ENCODE peak calls at places on chromosomes 16 and 17, in six cellular contexts. One of them, this sample, is unnamed.

GRCh38 chr16:72072514-72073342 is 9.7 kb downstream of the HPR start:
- DNase-seq in A549: no peak
- DNase-seq in DND-41: no peak
- DNase-seq in pancreas: peak; percentile 37
- DNase-seq in fibroblast of pulmonary artery: peak; percentile 62
- DNase-seq in CD8-positive, alpha-beta T cell: no peak
- DNase-seq in this sample: no peak

GRCh38 chr16:4660454-4661007 is 32.8 kb upstream of the NUDT16L1 start:
- DNase-seq in A549: no peak
- DNase-seq in DND-41: peak; percentile 77
- DNase-seq in pancreas: no peak
- DNase-seq in fibroblast of pulmonary artery: peak; percentile 68
- DNase-seq in CD8-positive, alpha-beta T cell: peak; percentile 79
- DNase-seq in this sample: no peak

GRCh38 chr17:33152793-33153192 is 140.3 kb downstream of the ASIC2 start:
- DNase-seq in A549: no peak
- DNase-seq in DND-41: no peak
- DNase-seq in pancreas: no peak
- DNase-seq in fibroblast of pulmonary artery: no peak
- DNase-seq in CD8-positive, alpha-beta T cell: no peak
- DNase-seq in this sample: no peak

GRCh38 chr17:2050246-2050866 is 4.5 kb upstream of the HIC1 start:
- DNase-seq in A549: peak; percentile 57
- DNase-seq in DND-41: peak; percentile 77
- DNase-seq in pancreas: peak; percentile 67
- DNase-seq in fibroblast of pulmonary artery: peak; percentile 73
- DNase-seq in CD8-positive, alpha-beta T cell: peak; percentile 84
- DNase-seq in this sample: no peak

GRCh38 chr17:50257574-50258224 is 16.6 kb upstream of the TMEM92 start:
- DNase-seq in A549: no peak
- DNase-seq in DND-41: no peak
- DNase-seq in pancreas: no peak
- DNase-seq in fibroblast of pulmonary artery: no peak
- DNase-seq in CD8-positive, alpha-beta T cell: no peak
- DNase-seq in this sample: no peak

GRCh38 chr17:27207073-27207511 is 86.8 kb upstream of the WSB1 start:
- DNase-seq in A549: peak; percentile 18
- DNase-seq in DND-41: no peak
- DNase-seq in pancreas: no peak
- DNase-seq in fibroblast of pulmonary artery: peak; percentile 69
- DNase-seq in CD8-positive, alpha-beta T cell: no peak
- DNase-seq in this sample: no peak

GRCh38 chr17:83113792-83114191 is 34.4 kb downstream of the METRNL start:
- DNase-seq in A549: no peak
- DNase-seq in DND-41: no peak
- DNase-seq in pancreas: no peak
- DNase-seq in fibroblast of pulmonary artery: no peak
- DNase-seq in CD8-positive, alpha-beta T cell: no peak
- DNase-seq in this sample: no peak

GRCh38 chr17:28881533-28882056 is 15.9 kb downstream of the FLOT2 start:
- DNase-seq in A549: no peak
- DNase-seq in DND-41: no peak
- DNase-seq in pancreas: no peak
- DNase-seq in fibroblast of pulmonary artery: no peak
- DNase-seq in CD8-positive, alpha-beta T cell: no peak
- DNase-seq in this sample: no peak

GRCh38 chr16:66746682-66747081 is 4.7 kb downstream of the DYNC1LI2 start:
- DNase-seq in A549: no peak
- DNase-seq in DND-41: peak; percentile 24
- DNase-seq in pancreas: no peak
- DNase-seq in fibroblast of pulmonary artery: no peak
- DNase-seq in CD8-positive, alpha-beta T cell: no peak
- DNase-seq in this sample: peak; percentile 59

GRCh38 chr17:56596741-56597494 is 3.4 kb downstream of the NOG start:
- DNase-seq in A549: no peak
- DNase-seq in DND-41: no peak
- DNase-seq in pancreas: no peak
- DNase-seq in fibroblast of pulmonary artery: no peak
- DNase-seq in CD8-positive, alpha-beta T cell: no peak
- DNase-seq in this sample: no peak

GRCh38 chr17:43599835-43600234 is 53.7 kb upstream of the ETV4 start:
- DNase-seq in A549: no peak
- DNase-seq in DND-41: no peak
- DNase-seq in pancreas: no peak
- DNase-seq in fibroblast of pulmonary artery: peak; percentile 92
- DNase-seq in CD8-positive, alpha-beta T cell: no peak
- DNase-seq in this sample: no peak

GRCh38 chr17:81116704-81117103 is 48.6 kb upstream of the PVALEF start:
- DNase-seq in A549: no peak
- DNase-seq in DND-41: no peak
- DNase-seq in pancreas: no peak
- DNase-seq in fibroblast of pulmonary artery: no peak
- DNase-seq in CD8-positive, alpha-beta T cell: no peak
- DNase-seq in this sample: no peak

GRCh38 chr17:18191967-18192366 is 8.3 kb downstream of the ALKBH5 start:
- DNase-seq in A549: peak; percentile 81
- DNase-seq in DND-41: no peak
- DNase-seq in pancreas: no peak
- DNase-seq in fibroblast of pulmonary artery: no peak
- DNase-seq in CD8-positive, alpha-beta T cell: no peak
- DNase-seq in this sample: no peak
- TF ChIP-seq CTCF in A549: peak; percentile 21
- TF ChIP-seq CTCF in DND-41: peak; percentile 30
- TF ChIP-seq CTCF in pancreas: no peak
- TF ChIP-seq CTCF in fibroblast of pulmonary artery: peak; percentile 35
- TF ChIP-seq CTCF in CD8-positive, alpha-beta T cell: peak; percentile 23
- TF ChIP-seq CTCF in this sample: no peak

GRCh38 chr17:78840780-78841611 is at the start of gene USP36:
- DNase-seq in A549: peak; percentile 98
- DNase-seq in DND-41: peak; percentile 99
- DNase-seq in pancreas: peak; percentile 99
- DNase-seq in fibroblast of pulmonary artery: peak; percentile 100
- DNase-seq in CD8-positive, alpha-beta T cell: peak; percentile 100
- DNase-seq in this sample: peak; percentile 100
- TF ChIP-seq CTCF in A549: no peak
- TF ChIP-seq CTCF in DND-41: no peak
- TF ChIP-seq CTCF in pancreas: no peak
- TF ChIP-seq CTCF in fibroblast of pulmonary artery: no peak
- TF ChIP-seq CTCF in CD8-positive, alpha-beta T cell: no peak
- TF ChIP-seq CTCF in this sample: no peak

GRCh38 chr17:40962059-40962561 is 4.6 kb downstream of the KRT39 start:
- DNase-seq in A549: no peak
- DNase-seq in DND-41: no peak
- DNase-seq in pancreas: no peak
- DNase-seq in fibroblast of pulmonary artery: no peak
- DNase-seq in CD8-positive, alpha-beta T cell: no peak
- DNase-seq in this sample: no peak
- TF ChIP-seq CTCF in A549: no peak
- TF ChIP-seq CTCF in DND-41: no peak
- TF ChIP-seq CTCF in pancreas: no peak
- TF ChIP-seq CTCF in fibroblast of pulmonary artery: no peak
- TF ChIP-seq CTCF in CD8-positive, alpha-beta T cell: no peak
- TF ChIP-seq CTCF in this sample: no peak

DNA sequence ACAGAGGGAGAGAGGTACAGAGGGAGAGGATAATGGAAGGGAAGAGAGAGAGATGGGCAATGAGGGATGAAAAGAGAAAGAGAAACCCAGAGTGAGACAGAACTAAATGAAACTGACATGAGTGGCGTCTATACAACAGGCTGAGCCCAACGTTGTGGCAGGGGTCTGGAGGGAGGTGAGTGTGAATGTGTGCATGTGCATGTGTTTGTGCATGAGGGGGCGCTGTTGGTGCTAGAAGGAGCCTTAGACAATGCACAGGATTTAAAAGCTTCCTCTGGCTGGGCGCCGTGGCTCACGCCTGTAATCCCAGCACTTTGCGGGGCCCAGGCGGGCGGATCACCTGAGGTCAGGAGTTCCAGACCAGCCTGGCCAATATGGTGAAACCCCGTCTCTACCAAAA is 454.8 kb upstream of the CDH11 start:
- DNase-seq in A549: no peak
- DNase-seq in DND-41: no peak
- DNase-seq in pancreas: no peak
- DNase-seq in fibroblast of pulmonary artery: no peak
- DNase-seq in CD8-positive, alpha-beta T cell: no peak
- DNase-seq in this sample: no peak
- TF ChIP-seq CTCF in A549: no peak
- TF ChIP-seq CTCF in DND-41: no peak
- TF ChIP-seq CTCF in pancreas: no peak
- TF ChIP-seq CTCF in fibroblast of pulmonary artery: no peak
- TF ChIP-seq CTCF in CD8-positive, alpha-beta T cell: no peak
- TF ChIP-seq CTCF in this sample: no peak

GRCh38 chr16:1192384-1193073 is 32.5 kb downstream of the TPSG1 start:
- DNase-seq in A549: no peak
- DNase-seq in DND-41: no peak
- DNase-seq in pancreas: no peak
- DNase-seq in fibroblast of pulmonary artery: no peak
- DNase-seq in CD8-positive, alpha-beta T cell: no peak
- DNase-seq in this sample: no peak
- TF ChIP-seq CTCF in A549: no peak
- TF ChIP-seq CTCF in DND-41: no peak
- TF ChIP-seq CTCF in pancreas: no peak
- TF ChIP-seq CTCF in fibroblast of pulmonary artery: no peak
- TF ChIP-seq CTCF in CD8-positive, alpha-beta T cell: no peak
- TF ChIP-seq CTCF in this sample: no peak

DNA sequence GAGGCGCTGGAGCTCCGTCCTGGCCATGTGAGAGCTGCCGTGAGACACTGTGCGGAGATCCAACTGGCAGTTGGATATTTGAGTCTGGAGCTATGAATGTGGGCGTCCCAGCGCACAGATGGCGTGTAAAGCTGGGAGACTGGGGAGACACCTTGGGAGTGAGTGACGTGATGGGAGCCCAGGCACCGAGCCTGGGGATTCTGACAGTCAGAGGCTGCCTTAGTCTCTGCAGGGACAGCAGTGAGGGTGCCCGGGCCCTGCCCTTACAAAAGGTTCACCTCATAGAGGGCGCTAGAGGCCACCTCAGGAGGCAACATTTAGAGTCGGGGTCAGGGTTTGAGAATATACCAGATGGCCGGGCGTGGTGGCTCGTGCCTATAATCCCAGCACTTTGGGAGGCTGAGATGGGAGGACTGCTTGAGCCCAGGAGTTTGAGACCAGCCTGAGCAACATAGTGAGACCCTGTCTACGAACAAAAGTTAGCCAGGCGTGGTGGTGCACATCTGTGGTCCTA is 194.1 kb upstream of the GSE1 start:
- DNase-seq in A549: no peak
- DNase-seq in DND-41: peak; percentile 20
- DNase-seq in pancreas: peak; percentile 15
- DNase-seq in fibroblast of pulmonary artery: no peak
- DNase-seq in CD8-positive, alpha-beta T cell: no peak
- DNase-seq in this sample: peak; percentile 18
- TF ChIP-seq CTCF in A549: no peak
- TF ChIP-seq CTCF in DND-41: peak; percentile 36
- TF ChIP-seq CTCF in pancreas: no peak
- TF ChIP-seq CTCF in fibroblast of pulmonary artery: no peak
- TF ChIP-seq CTCF in CD8-positive, alpha-beta T cell: no peak
- TF ChIP-seq CTCF in this sample: no peak

GRCh38 chr17:3681057-3681456 is 12.4 kb downstream of the EMC6 start:
- DNase-seq in A549: no peak
- DNase-seq in DND-41: no peak
- DNase-seq in pancreas: no peak
- DNase-seq in fibroblast of pulmonary artery: no peak
- DNase-seq in CD8-positive, alpha-beta T cell: no peak
- DNase-seq in this sample: no peak

GRCh38 chr17:3678821-3679175 is 10.2 kb downstream of the EMC6 start:
- DNase-seq in A549: no peak
- DNase-seq in DND-41: no peak
- DNase-seq in pancreas: no peak
- DNase-seq in fibroblast of pulmonary artery: no peak
- DNase-seq in CD8-positive, alpha-beta T cell: no peak
- DNase-seq in this sample: no peak

GRCh38 chr17:3675886-3676285 is 7.3 kb downstream of the EMC6 start:
- DNase-seq in A549: no peak
- DNase-seq in DND-41: no peak
- DNase-seq in pancreas: no peak
- DNase-seq in fibroblast of pulmonary artery: no peak
- DNase-seq in CD8-positive, alpha-beta T cell: no peak
- DNase-seq in this sample: no peak

GRCh38 chr17:3679186-3680126 is 10.8 kb downstream of the EMC6 start:
- DNase-seq in A549: no peak
- DNase-seq in DND-41: no peak
- DNase-seq in pancreas: no peak
- DNase-seq in fibroblast of pulmonary artery: no peak
- DNase-seq in CD8-positive, alpha-beta T cell: no peak
- DNase-seq in this sample: no peak

DNA sequence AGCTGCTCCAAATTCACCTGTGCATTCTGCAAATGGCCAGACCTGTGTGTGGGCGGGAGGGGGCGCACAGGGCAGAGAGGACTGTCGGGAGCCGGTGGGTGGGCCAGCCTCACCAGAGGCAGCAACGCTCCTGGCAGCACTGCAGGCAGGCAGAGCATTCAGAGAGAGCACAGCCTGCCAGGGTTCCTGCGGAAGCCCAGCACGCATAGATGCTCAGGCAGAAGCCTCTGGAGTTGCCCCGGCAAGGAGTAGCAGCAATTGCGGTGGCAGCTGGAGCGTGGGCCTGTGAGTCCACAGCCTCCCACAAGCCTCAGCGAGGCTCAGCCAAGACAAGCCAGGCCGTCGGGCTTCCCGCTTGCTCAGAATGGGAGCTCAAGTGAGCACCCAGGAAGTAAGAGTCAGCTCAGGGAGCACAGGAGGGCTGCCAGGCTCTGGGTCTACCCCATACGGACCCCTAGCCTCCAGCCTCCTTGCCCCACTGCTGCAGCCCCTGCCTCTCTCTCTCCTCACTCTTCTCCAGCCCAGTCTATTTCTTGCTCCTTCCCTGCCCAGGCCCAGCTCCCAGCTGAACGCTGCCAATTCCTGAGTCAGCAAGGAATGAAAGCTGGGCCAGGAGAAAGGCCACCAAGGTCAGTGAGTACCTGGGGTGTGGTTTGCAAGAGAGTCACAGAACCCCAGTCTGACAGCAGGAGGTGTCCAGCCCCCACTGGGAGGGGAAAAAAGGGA is 9.6 kb downstream of the EMC6 start:
- DNase-seq in A549: no peak
- DNase-seq in DND-41: no peak
- DNase-seq in pancreas: no peak
- DNase-seq in fibroblast of pulmonary artery: no peak
- DNase-seq in CD8-positive, alpha-beta T cell: no peak
- DNase-seq in this sample: no peak
- TF ChIP-seq CTCF in A549: no peak
- TF ChIP-seq CTCF in DND-41: no peak
- TF ChIP-seq CTCF in pancreas: no peak
- TF ChIP-seq CTCF in fibroblast of pulmonary artery: no peak
- TF ChIP-seq CTCF in CD8-positive, alpha-beta T cell: no peak
- TF ChIP-seq CTCF in this sample: no peak

GRCh38 chr16:75111514-75112280 is 4.9 kb downstream of the LDHD start:
- DNase-seq in A549: no peak
- DNase-seq in DND-41: no peak
- DNase-seq in pancreas: no peak
- DNase-seq in fibroblast of pulmonary artery: peak; percentile 23
- DNase-seq in CD8-positive, alpha-beta T cell: no peak
- DNase-seq in this sample: no peak
- TF ChIP-seq CTCF in A549: no peak
- TF ChIP-seq CTCF in DND-41: no peak
- TF ChIP-seq CTCF in pancreas: no peak
- TF ChIP-seq CTCF in fibroblast of pulmonary artery: no peak
- TF ChIP-seq CTCF in CD8-positive, alpha-beta T cell: no peak
- TF ChIP-seq CTCF in this sample: peak; percentile 60